ENCODE peak calls at places on chromosomes 13 and 19, in seven cellular contexts. Y is dorsolateral prefrontal cortex, P is hepatocyte, O is neural progenitor cell, U is left lung, N is astrocyte of the spinal cord, W is fibroblast of lung. E is an unnamed sample.

GRCh38 chr13:102369303-102369702 is 32.5 kb downstream of the FGF14 start:
- DNase-seq in P (no peak), W (no peak), O (no peak), Y (no peak), U (no peak), N (no peak), E (no peak)

GRCh38 chr13:102191951-102192461 is 209.8 kb downstream of the FGF14 start:
- DNase-seq in Y (no peak), N (peak), W (peak), O (peak), P (no peak), U (no peak), E (peak)

GRCh38 chr19:51689751-51690358 is 3.3 kb upstream of the SPACA6 start:
- DNase-seq in Y (peak), O (peak), W (peak), P (peak), N (peak), U (peak), E (no peak)

GRCh38 chr13:97659602-97660001 is 225.6 kb downstream of the RAP2A start:
- DNase-seq in W (peak), N (peak), O (peak), Y (peak), U (no peak), P (peak), E (no peak)

GRCh38 chr13:97567510-97568243 is 133.7 kb downstream of the RAP2A start:
- DNase-seq in O (no peak), N (no peak), W (peak), P (peak), Y (peak), U (peak), E (no peak)

GRCh38 chr13:95074820-95075219 is 226.4 kb downstream of the ABCC4 start:
- DNase-seq in U (no peak), O (no peak), P (no peak), Y (no peak), N (no peak), W (no peak), E (no peak)

GRCh38 chr19:44723952-44724319 is 24.6 kb upstream of the BCL3 start:
- DNase-seq in O (peak), N (peak), Y (peak), P (peak), U (peak), W (peak), E (peak)

GRCh38 chr13:98026457-98026857 is 73.0 kb downstream of the IPO5 start:
- DNase-seq in O (no peak), N (peak), W (peak), U (no peak), Y (no peak), P (peak), E (no peak)

GRCh38 chr13:23610187-23610576 is 40.0 kb downstream of the TNFRSF19 start:
- DNase-seq in U (no peak), O (no peak), P (no peak), Y (no peak), W (peak), N (peak), E (no peak)

GRCh38 chr19:1360818-1361461 is 22.8 kb upstream of the NDUFS7 start:
- DNase-seq in U (no peak), W (peak), Y (peak), O (peak), N (peak), P (peak), E (peak)

GRCh38 chr19:28521614-28522544 is 691.1 kb downstream of the UQCRFS1 start:
- DNase-seq in Y (no peak), P (no peak), N (no peak), U (no peak), O (no peak), W (no peak), E (no peak)

GRCh38 chr13:89865331-89865833 is 1482.1 kb upstream of the MIR17HG start:
- DNase-seq in O (no peak), N (no peak), U (no peak), P (no peak), W (no peak), Y (no peak), E (no peak)

GRCh38 chr13:77139311-77139710 is 112.4 kb upstream of the FBXL3 start:
- DNase-seq in N (peak), P (no peak), Y (no peak), U (no peak), O (no peak), W (peak), E (peak)

GRCh38 chr19:38699647-38700349 is 44.5 kb downstream of the CAPN12 start:
- DNase-seq in U (no peak), W (no peak), Y (no peak), P (no peak), N (no peak), O (no peak), E (no peak)

GRCh38 chr19:28727133-28727834 is 485.7 kb downstream of the UQCRFS1 start:
- DNase-seq in Y (no peak), O (peak), W (peak), P (no peak), U (peak), N (no peak), E (peak)

GRCh38 chr13:100674363-100674847 is at the start of gene TMTC4:
- DNase-seq in P (peak), O (peak), W (no peak), U (no peak), N (no peak), Y (no peak), E (no peak)

GRCh38 chr19:4754248-4754647 is 30.6 kb upstream of the DPP9 start:
- DNase-seq in O (no peak), N (no peak), P (no peak), Y (no peak), W (no peak), U (no peak), E (no peak)

GRCh38 chr13:52001120-52001731 is 10.0 kb downstream of the ATP7B start:
- DNase-seq in N (peak), W (peak), O (peak), P (peak), Y (no peak), U (no peak), E (peak)

GRCh38 chr13:29605860-29606526 is 10.5 kb upstream of the SLC7A1 start:
- DNase-seq in Y (no peak), N (no peak), U (no peak), P (no peak), W (no peak), O (no peak), E (no peak)

GRCh38 chr13:51225034-51225433 is 2.8 kb downstream of the FAM124A start:
- DNase-seq in W (no peak), Y (no peak), P (no peak), U (no peak), O (no peak), N (no peak), E (no peak)

GRCh38 chr13:106685142-106685541 is 117.2 kb upstream of the ARGLU1 start:
- DNase-seq in W (no peak), N (no peak), P (no peak), U (no peak), Y (no peak), O (peak), E (no peak)

GRCh38 chr19:2061936-2062729 is 11.1 kb upstream of the MKNK2 start:
- DNase-seq in P (peak), N (no peak), U (no peak), Y (no peak), W (no peak), O (peak), E (no peak)

GRCh38 chr13:113588394-113589111 is 4.0 kb downstream of the TFDP1 start:
- DNase-seq in O (no peak), N (no peak), P (no peak), W (no peak), U (no peak), Y (no peak), E (no peak)

GRCh38 chr13:39415403-39415802 is 187.6 kb downstream of the LHFPL6 start:
- DNase-seq in O (peak), P (no peak), N (peak), W (peak), U (no peak), Y (peak), E (no peak)

GRCh38 chr13:25948910-25949309 is 102.9 kb downstream of the SHISA2 start:
- DNase-seq in O (no peak), W (peak), N (peak), U (no peak), P (no peak), Y (no peak), E (no peak)

GRCh38 chr19:46409146-46409545 is 4.2 kb downstream of the CCDC8 start:
- DNase-seq in N (no peak), O (no peak), U (no peak), Y (no peak), P (peak), W (no peak), E (no peak)

GRCh38 chr13:104980571-104980970 is 1554.9 kb downstream of the EFNB2 start:
- DNase-seq in W (no peak), N (no peak), O (no peak), U (no peak), Y (no peak), P (no peak), E (no peak)

GRCh38 chr19:11535792-11536595 is 2.7 kb upstream of the CNN1 start:
- DNase-seq in N (peak), O (peak), W (peak), U (peak), Y (peak), P (peak), E (peak)

GRCh38 chr19:27745978-27746542 is 1466.9 kb downstream of the UQCRFS1 start:
- DNase-seq in W (no peak), O (no peak), U (no peak), Y (no peak), N (no peak), P (no peak), E (no peak)

GRCh38 chr19:19459099-19459498 is 53.6 kb downstream of the GATAD2A start:
- DNase-seq in N (peak), P (no peak), Y (no peak), W (no peak), O (no peak), U (no peak), E (no peak)

GRCh38 chr19:3225677-3226093 is 1.2 kb downstream of the CELF5 start:
- DNase-seq in Y (peak), W (no peak), N (no peak), U (no peak), P (no peak), O (no peak), E (no peak)

GRCh38 chr13:112107289-112107688 is 40.3 kb downstream of the SOX1 start:
- DNase-seq in U (peak), W (no peak), Y (no peak), O (no peak), N (no peak), P (no peak), E (no peak)

GRCh38 chr13:73767191-73767741 is 366.9 kb downstream of the KLF12 start:
- DNase-seq in U (no peak), Y (no peak), W (peak), O (peak), N (peak), P (peak), E (no peak)

GRCh38 chr19:47280183-47280797 is 5.6 kb downstream of the INAFM1 start:
- DNase-seq in W (no peak), Y (no peak), P (peak), O (peak), U (no peak), N (no peak), E (no peak)

GRCh38 chr13:46087481-46087880 is 17.4 kb downstream of the CPB2 start:
- DNase-seq in W (no peak), N (no peak), U (no peak), P (no peak), O (no peak), Y (no peak), E (no peak)

DNA sequence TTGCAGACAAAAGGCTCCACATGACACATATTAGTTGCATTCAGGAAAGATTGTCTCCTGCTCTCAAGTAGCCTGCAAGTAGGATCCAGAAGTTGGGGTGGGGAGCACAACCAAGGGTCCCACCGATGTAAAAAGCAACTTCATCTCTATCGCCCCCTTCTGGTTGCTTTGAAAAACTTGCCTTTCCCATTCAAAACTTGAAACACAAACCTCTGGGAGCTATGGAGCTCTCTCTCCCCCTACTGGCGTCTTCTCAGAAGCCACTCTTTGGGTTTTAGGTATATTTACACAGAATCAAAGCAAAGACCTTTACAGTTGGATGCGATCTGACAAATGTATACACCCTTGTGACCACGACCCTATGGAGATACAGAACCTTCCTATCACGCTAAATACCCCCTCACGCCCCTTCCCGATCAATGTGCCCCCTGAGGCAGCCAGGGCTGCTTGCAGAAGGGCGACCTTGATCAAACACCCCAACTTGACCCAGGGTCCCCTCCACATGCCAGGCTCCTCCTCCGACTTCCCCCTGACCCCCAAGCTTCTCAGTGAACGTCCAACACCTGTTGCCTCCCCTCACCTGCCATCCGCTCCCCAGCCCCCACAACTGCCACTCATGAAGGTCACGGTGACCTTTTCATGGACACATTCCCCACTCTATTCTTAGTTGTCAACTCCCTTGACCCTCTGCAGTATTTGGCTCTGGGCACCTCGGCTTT is 10.1 kb downstream of the NOSIP start:
- DNase-seq in O (peak), Y (no peak), U (no peak), N (peak), W (peak), P (peak), E (peak)
- H3K4me3 ChIP-seq in O (no peak), Y (no peak), U (no peak), N (no peak), W (no peak), P (no peak), E (no peak)

GRCh38 chr13:36341718-36342117 is 4.5 kb downstream of the SPART start:
- DNase-seq in N (no peak), U (no peak), P (no peak), Y (no peak), O (no peak), W (peak), E (no peak)

GRCh38 chr13:36339600-36340155 is 6.5 kb downstream of the SPART start:
- DNase-seq in P (no peak), Y (no peak), W (no peak), N (no peak), U (no peak), O (no peak), E (no peak)

GRCh38 chr13:36343766-36344165 is 2.4 kb downstream of the SPART start:
- DNase-seq in P (no peak), O (no peak), W (no peak), Y (no peak), U (no peak), N (no peak), E (no peak)

GRCh38 chr13:36332986-36333385 is 13.2 kb downstream of the SPART start:
- DNase-seq in Y (no peak), N (peak), O (no peak), W (peak), P (no peak), U (no peak), E (no peak)

GRCh38 chr13:36337938-36338337 is 8.3 kb downstream of the SPART start:
- DNase-seq in W (no peak), Y (no peak), O (no peak), P (no peak), N (no peak), U (no peak), E (no peak)
- TF ChIP-seq CTCF in W (no peak), Y (no peak), O (peak), P (no peak), N (no peak), U (no peak), E (no peak)

DNA sequence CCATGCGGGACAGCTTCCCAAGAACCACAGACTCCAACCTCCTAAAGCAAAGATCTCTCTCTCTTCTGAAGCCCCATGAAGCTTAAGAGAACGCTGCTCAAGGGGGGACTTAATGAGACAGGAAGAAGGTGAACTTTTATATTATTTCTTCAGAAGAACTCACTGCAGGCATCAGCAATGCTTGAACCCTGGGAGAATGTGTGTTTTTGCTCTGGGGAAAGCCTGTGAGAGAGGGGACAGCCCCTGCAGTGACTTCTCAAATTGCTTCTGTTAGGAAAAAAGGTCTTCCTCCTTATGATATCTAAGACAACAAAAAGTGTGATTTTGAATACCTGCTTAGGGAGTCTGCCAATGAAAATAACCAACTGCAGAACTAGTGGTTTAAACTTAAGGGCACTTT is 23.0 kb downstream of the GJA3 start:
- DNase-seq in O (no peak), N (no peak), U (no peak), W (no peak), Y (no peak), P (no peak), E (no peak)
- H3K4me3 ChIP-seq in O (no peak), N (no peak), U (no peak), W (no peak), Y (no peak), P (no peak), E (no peak)

GRCh38 chr19:10404888-10405808 is 1.8 kb upstream of the CDC37 start:
- DNase-seq in P (peak), U (no peak), Y (no peak), O (peak), W (peak), N (no peak), E (no peak)

GRCh38 chr19:10406191-10406590 is 2.8 kb upstream of the CDC37 start:
- DNase-seq in O (no peak), P (no peak), Y (no peak), U (no peak), W (no peak), N (no peak), E (no peak)

GRCh38 chr19:10412257-10412977 is 7.9 kb upstream of the PDE4A start:
- DNase-seq in U (no peak), N (no peak), P (no peak), O (no peak), W (no peak), Y (no peak), E (no peak)

GRCh38 chr19:10407102-10407501 is 3.8 kb upstream of the CDC37 start:
- DNase-seq in N (no peak), U (no peak), O (no peak), P (no peak), W (no peak), Y (no peak), E (no peak)

DNA sequence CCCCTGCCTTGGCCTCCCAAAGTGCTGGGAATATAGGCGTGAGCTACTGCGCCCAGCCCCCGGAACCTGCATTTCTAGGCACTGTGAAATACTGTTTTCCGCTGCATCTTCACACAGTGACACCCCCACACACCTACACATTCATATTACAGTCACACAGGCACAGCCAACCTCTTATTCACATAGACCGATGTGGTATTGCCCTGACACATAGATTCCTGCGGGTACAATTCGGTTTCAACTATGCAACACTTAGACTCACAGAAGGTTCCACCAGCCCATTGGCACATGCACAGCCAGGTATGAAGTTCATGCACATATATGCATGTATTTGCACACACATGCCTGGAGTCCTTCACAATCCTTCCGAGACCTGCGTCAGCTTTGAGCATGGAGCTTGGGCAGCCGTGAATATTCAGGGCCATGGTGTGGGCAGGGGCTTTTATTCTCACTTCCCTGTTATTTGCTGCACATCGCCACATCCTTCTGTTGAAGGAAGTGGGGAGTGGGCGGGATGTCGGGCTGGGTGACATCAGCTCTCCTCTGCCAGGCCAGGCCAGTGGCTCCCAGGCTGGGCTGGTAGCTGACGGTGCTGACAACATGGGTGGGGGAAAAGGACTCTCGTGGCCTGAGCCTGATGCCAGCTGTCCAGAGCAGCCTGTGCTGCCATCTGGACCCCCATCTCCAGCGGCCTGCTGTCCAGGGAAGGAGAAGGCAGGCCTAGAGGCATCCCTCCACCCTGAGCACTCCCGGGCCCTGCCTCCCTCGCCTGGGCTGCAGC is 5.4 kb upstream of the CDC37 start:
- DNase-seq in O (no peak), W (no peak), P (no peak), U (peak), N (no peak), Y (no peak), E (no peak)
- TF ChIP-seq CTCF in O (no peak), W (no peak), P (no peak), U (no peak), N (no peak), Y (no peak), E (no peak)

GRCh38 chr19:55088543-55089265 is 13.0 kb downstream of the EPS8L1 start:
- DNase-seq in U (peak), W (peak), P (peak), N (peak), Y (peak), O (peak), E (peak)
- H3K4me3 ChIP-seq in U (no peak), W (no peak), P (no peak), N (no peak), Y (no peak), O (peak), E (no peak)

GRCh38 chr19:31364956-31365355 is 15.7 kb upstream of the TSHZ3 start:
- DNase-seq in W (no peak), O (no peak), U (no peak), N (no peak), P (no peak), Y (no peak), E (no peak)
- TF ChIP-seq CTCF in W (no peak), O (peak), U (no peak), N (no peak), P (no peak), Y (no peak), E (peak)

GRCh38 chr19:32532233-32532632 is 48.8 kb upstream of the PDCD5 start:
- DNase-seq in U (no peak), P (no peak), W (no peak), Y (no peak), O (no peak), N (no peak), E (no peak)

GRCh38 chr19:32542477-32543106 is 38.4 kb upstream of the PDCD5 start:
- DNase-seq in U (no peak), W (no peak), N (no peak), P (no peak), Y (no peak), O (no peak), E (no peak)

GRCh38 chr19:32543107-32543900 is 37.7 kb upstream of the PDCD5 start:
- DNase-seq in W (peak), N (no peak), U (no peak), P (no peak), O (no peak), Y (no peak), E (peak)

GRCh38 chr19:32539240-32539916 is 41.6 kb upstream of the PDCD5 start:
- DNase-seq in O (no peak), U (no peak), Y (no peak), N (no peak), W (no peak), P (no peak), E (no peak)

DNA sequence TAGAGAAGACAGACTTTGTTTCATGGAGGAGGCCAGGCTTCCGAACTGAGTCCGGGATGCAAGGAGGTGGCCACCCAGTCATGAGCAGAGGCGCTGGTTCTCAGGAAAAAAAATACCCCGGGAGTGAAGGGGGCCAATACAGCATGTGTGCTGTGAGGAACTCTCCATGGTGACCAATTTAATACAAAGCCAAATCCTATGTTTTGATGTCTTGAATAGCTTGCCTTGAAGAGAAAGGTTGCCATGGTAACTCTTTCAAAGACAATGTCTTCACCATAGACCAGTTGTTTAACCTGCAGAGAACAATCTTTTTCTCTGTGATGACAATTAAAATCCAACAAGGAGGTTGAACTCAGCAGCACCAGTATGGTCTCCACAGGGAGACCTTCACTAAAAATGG is 43.4 kb upstream of the PDCD5 start:
- DNase-seq in Y (no peak), P (no peak), U (no peak), O (peak), N (no peak), W (no peak), E (no peak)
- H3K4me3 ChIP-seq in Y (no peak), P (no peak), U (no peak), O (no peak), N (no peak), W (no peak), E (no peak)